ENCODE peak calls at places on chromosomes 2 and 18, in five cellular contexts. A, W, V, Y and Z are unnamed samples.
A peak's percentile ranks its signal among the peaks of the same experiment; 100 is the strongest.

GRCh38 chr2:48034295-48034694 is 128.0 kb upstream of the FBXO11 start:
- ATAC-seq in A (no peak), W (no peak), V (no peak), Y (no peak), Z (no peak)

GRCh38 chr2:193315428-193316091 is 1120.8 kb upstream of the TMEFF2 start:
- ATAC-seq in A (no peak), W (no peak), V (peak; percentile 35), Y (no peak), Z (no peak)

GRCh38 chr2:215532844-215533243 is 97.0 kb upstream of the FN1 start:
- ATAC-seq in A (peak; percentile 54), W (no peak), V (no peak), Y (no peak), Z (no peak)

GRCh38 chr2:11719230-11719977 is 27.0 kb upstream of the LPIN1 start:
- ATAC-seq in A (no peak), W (peak; percentile 77), V (peak; percentile 66), Y (no peak), Z (peak; percentile 77)

GRCh38 chr2:158745866-158746382 is 49.2 kb upstream of the DAPL1 start:
- ATAC-seq in A (no peak), W (no peak), V (no peak), Y (no peak), Z (no peak)

GRCh38 chr2:37459095-37459981 is 114.9 kb downstream of the QPCT start:
- ATAC-seq in A (no peak), W (no peak), V (no peak), Y (no peak), Z (peak; percentile 79)

GRCh38 chr18:43234889-43235288 is 42.4 kb downstream of the SYT4 start:
- ATAC-seq in A (no peak), W (no peak), V (no peak), Y (no peak), Z (no peak)

GRCh38 chr2:33435518-33435917 is 40.9 kb upstream of the RASGRP3 start:
- ATAC-seq in A (no peak), W (no peak), V (no peak), Y (no peak), Z (no peak)

GRCh38 chr18:59381949-59382348 is 22.9 kb upstream of the LMAN1 start:
- ATAC-seq in A (no peak), W (no peak), V (no peak), Y (no peak), Z (no peak)

GRCh38 chr2:152646264-152646663 is 71.0 kb downstream of the PRPF40A start:
- ATAC-seq in A (peak; percentile 18), W (no peak), V (no peak), Y (no peak), Z (no peak)

GRCh38 chr2:71066856-71067255 is 1.6 kb upstream of the NAGK start:
- ATAC-seq in A (no peak), W (no peak), V (no peak), Y (no peak), Z (no peak)

GRCh38 chr2:121884515-121884915 is 129.1 kb downstream of the TSN start:
- ATAC-seq in A (no peak), W (no peak), V (no peak), Y (no peak), Z (no peak)

GRCh38 chr2:206353685-206354084 is 79.2 kb downstream of the ZDBF2 start:
- ATAC-seq in A (peak; percentile 57), W (no peak), V (no peak), Y (no peak), Z (peak; percentile 47)

GRCh38 chr2:200405599-200406298 is 99.3 kb downstream of the SPATS2L start:
- ATAC-seq in A (peak; percentile 98), W (peak; percentile 98), V (peak; percentile 96), Y (no peak), Z (peak; percentile 89)

GRCh38 chr2:233241803-233242202 is 9.7 kb upstream of the ATG16L1 start:
- ATAC-seq in A (peak; percentile 32), W (peak; percentile 5), V (no peak), Y (no peak), Z (peak; percentile 18)

GRCh38 chr2:134712334-134712733 is 6.5 kb downstream of the TMEM163 start:
- ATAC-seq in A (no peak), W (no peak), V (no peak), Y (no peak), Z (no peak)

GRCh38 chr2:220076734-220077133 is 449.3 kb downstream of the SLC4A3 start:
- ATAC-seq in A (peak; percentile 53), W (no peak), V (no peak), Y (no peak), Z (peak; percentile 98)

GRCh38 chr2:190177249-190177648 is 114.7 kb upstream of the MSTN start:
- ATAC-seq in A (no peak), W (no peak), V (no peak), Y (no peak), Z (no peak)

GRCh38 chr2:190342601-190343000 is 788 bp upstream of the INPP1 start:
- ATAC-seq in A (no peak), W (no peak), V (no peak), Y (no peak), Z (no peak)

GRCh38 chr2:103784271-103784670 is 1022.4 kb downstream of the TMEM182 start:
- ATAC-seq in A (no peak), W (no peak), V (no peak), Y (no peak), Z (no peak)

GRCh38 chr2:207935121-207935990 is 90.0 kb downstream of the PLEKHM3 start:
- ATAC-seq in A (peak; percentile 40), W (no peak), V (no peak), Y (no peak), Z (no peak)

GRCh38 chr18:59884331-59884730 is 15.5 kb upstream of the PMAIP1 start:
- ATAC-seq in A (no peak), W (no peak), V (no peak), Y (no peak), Z (no peak)

GRCh38 chr2:59232394-59233165 is 991.5 kb upstream of the FANCL start:
- ATAC-seq in A (no peak), W (no peak), V (no peak), Y (no peak), Z (no peak)

GRCh38 chr2:119289642-119290041 is 66.0 kb downstream of the STEAP3 start:
- ATAC-seq in A (no peak), W (no peak), V (no peak), Y (no peak), Z (no peak)

GRCh38 chr2:165455940-165456479 is 13.5 kb upstream of the CSRNP3 start:
- ATAC-seq in A (no peak), W (no peak), V (no peak), Y (no peak), Z (no peak)

GRCh38 chr18:58991127-58991798 is 126.6 kb downstream of the ZNF532 start:
- ATAC-seq in A (no peak), W (peak; percentile 58), V (peak; percentile 59), Y (no peak), Z (peak; percentile 71)

GRCh38 chr2:231672617-231673347 is 35.5 kb upstream of the PTMA start:
- ATAC-seq in A (peak; percentile 72), W (peak; percentile 34), V (no peak), Y (peak; percentile 35), Z (peak; percentile 17)

GRCh38 chr2:19819097-19820065 is 82.4 kb downstream of the TTC32 start:
- ATAC-seq in A (no peak), W (no peak), V (no peak), Y (no peak), Z (no peak)

GRCh38 chr2:39838589-39838988 is 59.5 kb upstream of the THUMPD2 start:
- ATAC-seq in A (peak; percentile 33), W (no peak), V (no peak), Y (no peak), Z (no peak)

GRCh38 chr2:157508676-157509075 is 64.8 kb upstream of the CYTIP start:
- ATAC-seq in A (no peak), W (no peak), V (no peak), Y (no peak), Z (no peak)

GRCh38 chr2:26792720-26793119 is 6.9 kb downstream of the CENPA start:
- ATAC-seq in A (no peak), W (no peak), V (no peak), Y (no peak), Z (no peak)

GRCh38 chr2:215003001-215003400 is 135.4 kb downstream of the ABCA12 start:
- ATAC-seq in A (no peak), W (no peak), V (no peak), Y (no peak), Z (no peak)